ENCODE peak calls at places on chromosomes 16 and 17, in eight cellular contexts. One of them, this sample, is unnamed.

GRCh38 chr17:7439462-7440112 is at the start of gene FGF11:
- DNase-seq in GM19239: no peak
- DNase-seq in posterior cingulate gyrus: no peak
- DNase-seq in HCT116: no peak
- DNase-seq in ELR: no peak
- DNase-seq in mucosa of gallbladder: no peak
- DNase-seq in heart left ventricle: no peak
- DNase-seq in AG08396: no peak
- DNase-seq in this sample: no peak

GRCh38 chr17:4949321-4950074 is 1.2 kb upstream of the PFN1 start:
- DNase-seq in GM19239: peak
- DNase-seq in posterior cingulate gyrus: no peak
- DNase-seq in HCT116: peak
- DNase-seq in ELR: peak
- DNase-seq in mucosa of gallbladder: peak
- DNase-seq in heart left ventricle: peak
- DNase-seq in AG08396: peak
- DNase-seq in this sample: no peak

GRCh38 chr16:24538756-24539294 is 541 bp upstream of the RBBP6 start:
- DNase-seq in GM19239: no peak
- DNase-seq in posterior cingulate gyrus: no peak
- DNase-seq in HCT116: no peak
- DNase-seq in ELR: no peak
- DNase-seq in mucosa of gallbladder: no peak
- DNase-seq in heart left ventricle: no peak
- DNase-seq in AG08396: no peak
- DNase-seq in this sample: no peak

GRCh38 chr16:7471268-7471667 is 138.6 kb downstream of the RBFOX1 start:
- DNase-seq in GM19239: no peak
- DNase-seq in posterior cingulate gyrus: no peak
- DNase-seq in HCT116: no peak
- DNase-seq in ELR: no peak
- DNase-seq in mucosa of gallbladder: no peak
- DNase-seq in heart left ventricle: no peak
- DNase-seq in AG08396: no peak
- DNase-seq in this sample: no peak

GRCh38 chr17:6843241-6843890 is 11.8 kb upstream of the TEKT1 start:
- DNase-seq in GM19239: peak
- DNase-seq in posterior cingulate gyrus: no peak
- DNase-seq in HCT116: peak
- DNase-seq in ELR: peak
- DNase-seq in mucosa of gallbladder: no peak
- DNase-seq in heart left ventricle: no peak
- DNase-seq in AG08396: peak
- DNase-seq in this sample: no peak

GRCh38 chr16:25256821-25257503 is 683 bp downstream of the ZKSCAN2 start:
- DNase-seq in GM19239: no peak
- DNase-seq in posterior cingulate gyrus: no peak
- DNase-seq in HCT116: no peak
- DNase-seq in ELR: peak
- DNase-seq in mucosa of gallbladder: peak
- DNase-seq in heart left ventricle: no peak
- DNase-seq in AG08396: peak
- DNase-seq in this sample: no peak

GRCh38 chr16:88585269-88585668 is 15.1 kb downstream of the ZC3H18 start:
- DNase-seq in GM19239: no peak
- DNase-seq in posterior cingulate gyrus: no peak
- DNase-seq in HCT116: no peak
- DNase-seq in ELR: no peak
- DNase-seq in mucosa of gallbladder: no peak
- DNase-seq in heart left ventricle: no peak
- DNase-seq in AG08396: no peak
- DNase-seq in this sample: no peak

GRCh38 chr17:43853546-43853945 is 6.6 kb downstream of the CD300LG start:
- DNase-seq in GM19239: no peak
- DNase-seq in posterior cingulate gyrus: no peak
- DNase-seq in HCT116: no peak
- DNase-seq in ELR: no peak
- DNase-seq in mucosa of gallbladder: no peak
- DNase-seq in heart left ventricle: no peak
- DNase-seq in AG08396: no peak
- DNase-seq in this sample: no peak

GRCh38 chr17:2724783-2725164 is 13.2 kb upstream of the CLUH start:
- DNase-seq in GM19239: no peak
- DNase-seq in posterior cingulate gyrus: peak
- DNase-seq in HCT116: no peak
- DNase-seq in ELR: peak
- DNase-seq in mucosa of gallbladder: no peak
- DNase-seq in heart left ventricle: no peak
- DNase-seq in AG08396: peak
- DNase-seq in this sample: no peak

GRCh38 chr17:72305964-72306551 is 185.2 kb downstream of the SOX9 start:
- DNase-seq in GM19239: no peak
- DNase-seq in posterior cingulate gyrus: no peak
- DNase-seq in HCT116: no peak
- DNase-seq in ELR: peak
- DNase-seq in mucosa of gallbladder: no peak
- DNase-seq in heart left ventricle: no peak
- DNase-seq in AG08396: peak
- DNase-seq in this sample: no peak

This sample was measured in GM18507.